ENCODE peak calls at places on chromosomes 5 and 9, in five cellular contexts. One of them, this sample, is unnamed.
A peak's percentile ranks its signal among the peaks of the same experiment; 100 is the strongest.

GRCh38 chr5:149268928-149269557 is 2.6 kb upstream of the AFAP1L1 start:
- ATAC-seq in K562: peak; percentile 82
- ATAC-seq in upper lobe of left lung: no peak
- ATAC-seq in GM12878: peak; percentile 83
- ATAC-seq in HepG2: no peak
- ATAC-seq in this sample: no peak

GRCh38 chr9:69034071-69034470 is 1.5 kb upstream of the FXN start:
- ATAC-seq in K562: no peak
- ATAC-seq in HepG2: no peak
- ATAC-seq in GM12878: no peak
- ATAC-seq in upper lobe of left lung: no peak
- ATAC-seq in this sample: no peak

GRCh38 chr5:139389701-139390638 is at the start of gene MZB1:
- ATAC-seq in upper lobe of left lung: no peak
- ATAC-seq in K562: no peak
- ATAC-seq in HepG2: no peak
- ATAC-seq in GM12878: peak; percentile 63
- ATAC-seq in this sample: no peak

GRCh38 chr5:73836607-73837006 is 210.6 kb downstream of the ARHGEF28 start:
- ATAC-seq in HepG2: no peak
- ATAC-seq in K562: no peak
- ATAC-seq in upper lobe of left lung: no peak
- ATAC-seq in GM12878: no peak
- ATAC-seq in this sample: no peak

GRCh38 chr5:43273552-43273951 is 39.7 kb downstream of the HMGCS1 start:
- ATAC-seq in K562: no peak
- ATAC-seq in upper lobe of left lung: no peak
- ATAC-seq in GM12878: peak; percentile 58
- ATAC-seq in HepG2: no peak
- ATAC-seq in this sample: no peak

GRCh38 chr9:137802021-137802420 is 75.6 kb upstream of the CACNA1B start:
- ATAC-seq in GM12878: no peak
- ATAC-seq in K562: no peak
- ATAC-seq in HepG2: no peak
- ATAC-seq in upper lobe of left lung: no peak
- ATAC-seq in this sample: no peak

GRCh38 chr5:15577132-15577531 is 77.2 kb downstream of the FBXL7 start:
- ATAC-seq in HepG2: no peak
- ATAC-seq in K562: no peak
- ATAC-seq in GM12878: no peak
- ATAC-seq in upper lobe of left lung: no peak
- ATAC-seq in this sample: no peak

GRCh38 chr9:87278971-87279731 is 218.5 kb upstream of the DAPK1 start:
- ATAC-seq in K562: no peak
- ATAC-seq in HepG2: no peak
- ATAC-seq in GM12878: no peak
- ATAC-seq in upper lobe of left lung: no peak
- ATAC-seq in this sample: no peak

GRCh38 chr5:108101105-108101504 is 280.8 kb downstream of the FBXL17 start:
- ATAC-seq in upper lobe of left lung: no peak
- ATAC-seq in GM12878: no peak
- ATAC-seq in HepG2: no peak
- ATAC-seq in K562: no peak
- ATAC-seq in this sample: no peak

GRCh38 chr5:31096238-31096865 is 97.1 kb upstream of the CDH6 start:
- ATAC-seq in K562: no peak
- ATAC-seq in HepG2: no peak
- ATAC-seq in upper lobe of left lung: peak; percentile 36
- ATAC-seq in GM12878: no peak
- ATAC-seq in this sample: no peak

GRCh38 chr9:131094622-131095021 is 1.7 kb upstream of the AIF1L start:
- ATAC-seq in GM12878: no peak
- ATAC-seq in upper lobe of left lung: peak; percentile 84
- ATAC-seq in K562: peak; percentile 4
- ATAC-seq in HepG2: peak; percentile 8
- ATAC-seq in this sample: peak; percentile 57

GRCh38 chr5:8663374-8663773 is 794.4 kb downstream of the MTRR start:
- ATAC-seq in upper lobe of left lung: no peak
- ATAC-seq in HepG2: no peak
- ATAC-seq in K562: no peak
- ATAC-seq in GM12878: no peak
- ATAC-seq in this sample: no peak

GRCh38 chr9:96515629-96516470 is 65.9 kb downstream of the HABP4 start:
- ATAC-seq in HepG2: no peak
- ATAC-seq in GM12878: no peak
- ATAC-seq in K562: no peak
- ATAC-seq in upper lobe of left lung: peak; percentile 71
- ATAC-seq in this sample: peak; percentile 72

GRCh38 chr9:104278929-104279500 is 184.9 kb downstream of the SMC2 start:
- ATAC-seq in K562: no peak
- ATAC-seq in HepG2: no peak
- ATAC-seq in upper lobe of left lung: no peak
- ATAC-seq in GM12878: no peak
- ATAC-seq in this sample: no peak

GRCh38 chr5:150244209-150244608 is 45.4 kb downstream of the CAMK2A start:
- ATAC-seq in GM12878: no peak
- ATAC-seq in HepG2: no peak
- ATAC-seq in upper lobe of left lung: no peak
- ATAC-seq in K562: no peak
- ATAC-seq in this sample: no peak

GRCh38 chr5:127216906-127217675 is 73.5 kb upstream of the MEGF10 start:
- ATAC-seq in upper lobe of left lung: no peak
- ATAC-seq in GM12878: no peak
- ATAC-seq in HepG2: peak; percentile 90
- ATAC-seq in K562: peak; percentile 74
- ATAC-seq in this sample: no peak

GRCh38 chr5:179212870-179213269 is 132.4 kb downstream of the ADAMTS2 start:
- ATAC-seq in HepG2: no peak
- ATAC-seq in GM12878: no peak
- ATAC-seq in upper lobe of left lung: no peak
- ATAC-seq in K562: peak; percentile 38
- ATAC-seq in this sample: no peak

GRCh38 chr5:177402271-177403043 is 2.0 kb upstream of the PFN3 start:
- ATAC-seq in GM12878: peak; percentile 34
- ATAC-seq in upper lobe of left lung: peak; percentile 14
- ATAC-seq in HepG2: no peak
- ATAC-seq in K562: no peak
- ATAC-seq in this sample: peak; percentile 24

GRCh38 chr9:113675475-113675941 is 200.6 kb upstream of the ZNF618 start:
- ATAC-seq in upper lobe of left lung: peak; percentile 93
- ATAC-seq in HepG2: no peak
- ATAC-seq in K562: peak; percentile 75
- ATAC-seq in GM12878: no peak
- ATAC-seq in this sample: peak; percentile 79

GRCh38 chr9:100577776-100578448 is at the start of gene CAVIN4:
- ATAC-seq in upper lobe of left lung: no peak
- ATAC-seq in HepG2: no peak
- ATAC-seq in GM12878: no peak
- ATAC-seq in K562: no peak
- ATAC-seq in this sample: no peak

GRCh38 chr5:165594693-165595092 is 2089.3 kb downstream of the MAT2B start:
- ATAC-seq in upper lobe of left lung: no peak
- ATAC-seq in GM12878: no peak
- ATAC-seq in HepG2: no peak
- ATAC-seq in K562: no peak
- ATAC-seq in this sample: no peak
- TF ChIP-seq EP300 in upper lobe of left lung: no peak
- TF ChIP-seq EP300 in GM12878: no peak
- TF ChIP-seq EP300 in HepG2: no peak
- TF ChIP-seq EP300 in K562: no peak
- TF ChIP-seq EP300 in this sample: no peak

DNA sequence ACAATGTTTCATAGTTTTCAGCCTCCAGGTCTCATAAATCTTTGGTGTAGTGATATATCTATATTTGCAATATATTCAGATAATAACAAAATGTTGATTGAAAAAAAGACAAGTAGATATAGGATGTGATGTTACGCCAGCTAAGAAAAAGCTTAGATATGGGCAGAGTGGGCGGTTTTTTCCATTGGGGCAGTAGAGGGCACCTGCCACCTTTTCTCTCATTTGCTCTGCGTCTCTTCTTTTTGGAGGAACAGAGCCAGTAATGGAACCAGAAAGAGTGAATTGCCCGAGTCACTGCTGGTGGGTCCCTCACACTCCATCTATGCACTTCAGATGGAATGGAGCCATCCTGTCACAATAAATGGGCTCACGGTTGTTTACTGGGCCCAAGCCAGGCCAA is 62.1 kb upstream of the FANCC start:
- ATAC-seq in GM12878: no peak
- ATAC-seq in upper lobe of left lung: no peak
- ATAC-seq in K562: no peak
- ATAC-seq in HepG2: no peak
- ATAC-seq in this sample: no peak
- TF ChIP-seq CTCF in GM12878: no peak
- TF ChIP-seq CTCF in upper lobe of left lung: no peak
- TF ChIP-seq CTCF in K562: no peak
- TF ChIP-seq CTCF in HepG2: no peak
- TF ChIP-seq CTCF in this sample: no peak

GRCh38 chr5:68049053-68049713 is 166.4 kb upstream of the PIK3R1 start:
- ATAC-seq in upper lobe of left lung: no peak
- ATAC-seq in HepG2: no peak
- ATAC-seq in K562: no peak
- ATAC-seq in GM12878: no peak
- ATAC-seq in this sample: no peak
- H3K4me1 ChIP-seq in upper lobe of left lung: no peaks in the 10 kb centered on the region
- H3K4me1 ChIP-seq in HepG2: no peaks in the 10 kb centered on the region
- H3K4me1 ChIP-seq in K562: no peaks in the 10 kb centered on the region
- H3K4me1 ChIP-seq in GM12878: no peaks in the 10 kb centered on the region
- H3K4me1 ChIP-seq in this sample: no peaks in the 10 kb centered on the region

DNA sequence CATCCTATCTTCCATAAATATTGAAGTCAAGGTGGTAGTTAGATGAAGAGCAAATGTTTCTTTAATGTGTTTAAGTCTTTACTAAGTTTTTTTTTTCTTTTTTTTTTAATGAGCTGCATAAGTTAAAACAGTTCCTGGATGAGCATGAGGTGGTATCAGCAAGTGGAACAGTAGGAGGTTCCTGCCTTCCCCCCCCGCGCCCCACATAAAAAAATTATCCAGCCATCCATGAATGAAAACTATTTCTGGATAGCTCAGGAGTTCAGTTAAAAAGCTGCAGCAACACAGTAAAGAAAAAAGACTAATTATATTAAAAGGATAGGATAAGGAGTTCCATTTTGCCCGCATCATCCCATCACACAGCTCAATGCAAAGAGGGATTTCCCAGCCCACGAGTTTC is 349.5 kb downstream of the CDH18 start:
- ATAC-seq in upper lobe of left lung: no peak
- ATAC-seq in HepG2: no peak
- ATAC-seq in K562: no peak
- ATAC-seq in GM12878: no peak
- ATAC-seq in this sample: no peak
- TF ChIP-seq EP300 in upper lobe of left lung: no peak
- TF ChIP-seq EP300 in HepG2: no peak
- TF ChIP-seq EP300 in K562: no peak
- TF ChIP-seq EP300 in GM12878: no peak
- TF ChIP-seq EP300 in this sample: no peak

This sample was measured in gastroesophageal sphincter.